ENCODE peak calls at places on chromosomes 6 and 20, in nine cellular contexts. F, G, W, N, H, M, L, Q and C are unnamed samples.

GRCh38 chr20:45300961-45301360 is 5.7 kb upstream of the RBPJL start:
- DNase-seq in H (no peak), M (peak; percentile 73), W (no peak), L (no peak), F (peak; percentile 19), N (no peak), Q (no peak), G (peak; percentile 71), C (no peak)

GRCh38 chr6:94735270-94735669 is 842.1 kb upstream of the MANEA start:
- DNase-seq in G (no peak), Q (no peak), L (no peak), W (no peak), N (no peak), F (no peak), M (no peak), H (no peak), C (no peak)

GRCh38 chr6:150452642-150453243 is 83.9 kb downstream of the IYD start:
- DNase-seq in N (no peak), G (no peak), M (no peak), H (peak; percentile 77), W (peak; percentile 67), Q (no peak), F (no peak), L (no peak), C (no peak)

GRCh38 chr6:90155114-90155513 is 141.5 kb downstream of the BACH2 start:
- DNase-seq in G (no peak), Q (no peak), W (no peak), F (peak; percentile 55), N (no peak), M (no peak), H (no peak), L (no peak), C (no peak)

GRCh38 chr6:128461517-128461916 is 58.9 kb downstream of the PTPRK start:
- DNase-seq in W (no peak), Q (no peak), H (no peak), G (no peak), L (no peak), M (no peak), N (no peak), F (no peak), C (no peak)

GRCh38 chr6:33208089-33208967 is at the start of gene RING1:
- DNase-seq in G (peak; percentile 72), L (no peak), M (peak; percentile 97), H (peak; percentile 91), N (peak; percentile 89), Q (peak; percentile 91), W (peak; percentile 84), F (peak; percentile 67), C (peak; percentile 94)

GRCh38 chr6:47788498-47788884 is 6.7 kb downstream of the OPN5 start:
- DNase-seq in N (no peak), W (no peak), L (no peak), F (no peak), M (no peak), Q (no peak), G (no peak), H (no peak), C (no peak)

GRCh38 chr6:163711615-163712568 is 297.4 kb downstream of the QKI start:
- DNase-seq in Q (peak; percentile 64), H (peak; percentile 81), G (peak; percentile 8), F (no peak), M (no peak), N (peak; percentile 66), W (peak; percentile 53), L (no peak), C (peak; percentile 88)

GRCh38 chr20:45405566-45406259 is 2.4 kb upstream of the DBNDD2 start:
- DNase-seq in W (no peak), M (peak; percentile 51), N (peak; percentile 43), G (no peak), F (no peak), Q (peak; percentile 66), H (peak; percentile 57), L (no peak), C (peak; percentile 81)

GRCh38 chr20:63315240-63315981 is 22.4 kb downstream of the COL20A1 start:
- DNase-seq in Q (no peak), G (no peak), N (no peak), H (no peak), M (no peak), F (no peak), L (no peak), W (no peak), C (no peak)

GRCh38 chr20:17936791-17937687 is 31.6 kb downstream of the SNX5 start:
- DNase-seq in F (peak; percentile 81), H (peak; percentile 60), G (no peak), Q (peak; percentile 60), N (peak; percentile 57), L (no peak), M (no peak), W (peak; percentile 32), C (peak; percentile 93)

GRCh38 chr6:111462770-111463391 is 20.1 kb downstream of the REV3L start:
- DNase-seq in W (no peak), G (no peak), F (peak; percentile 88), L (no peak), M (no peak), H (no peak), Q (no peak), N (no peak), C (no peak)

GRCh38 chr6:51001399-51001798 is 182.7 kb downstream of the TFAP2B start:
- DNase-seq in G (no peak), L (no peak), N (no peak), H (no peak), M (no peak), W (no peak), F (no peak), Q (no peak), C (no peak)

GRCh38 chr20:10714236-10714975 is 40.6 kb upstream of the JAG1 start:
- DNase-seq in H (no peak), F (no peak), L (no peak), Q (no peak), N (no peak), W (no peak), G (no peak), M (no peak), C (no peak)

GRCh38 chr6:2480267-2480966 is 235.0 kb upstream of the GMDS start:
- DNase-seq in W (no peak), H (peak; percentile 54), M (no peak), N (no peak), F (no peak), G (no peak), Q (no peak), L (no peak), C (no peak)

GRCh38 chr20:23644159-23644558 is 6.4 kb upstream of the CST3 start:
- DNase-seq in L (no peak), F (no peak), G (no peak), M (no peak), W (no peak), N (no peak), H (no peak), Q (no peak), C (no peak)

GRCh38 chr20:23647346-23647745 is 9.6 kb upstream of the CST3 start:
- DNase-seq in Q (no peak), L (no peak), N (no peak), W (no peak), G (no peak), H (no peak), F (peak; percentile 39), M (no peak), C (no peak)

GRCh38 chr20:23643665-23644064 is 5.9 kb upstream of the CST3 start:
- DNase-seq in M (no peak), H (no peak), L (no peak), Q (no peak), G (no peak), N (no peak), F (no peak), W (no peak), C (no peak)

GRCh38 chr20:23645575-23645974 is 7.8 kb upstream of the CST3 start:
- DNase-seq in L (no peak), Q (no peak), F (no peak), H (no peak), M (no peak), W (no peak), G (no peak), N (no peak), C (no peak)

GRCh38 chr20:23646106-23646958 is 8.6 kb upstream of the CST3 start:
- DNase-seq in H (no peak), M (no peak), F (no peak), W (no peak), N (no peak), Q (no peak), G (no peak), L (no peak), C (no peak)
- H3K27ac ChIP-seq in H (no peak overlapping the region), M (no peak overlapping the region), F (no peak overlapping the region), W (no peak overlapping the region), N (no peak overlapping the region), Q (no peak overlapping the region), G (no peak overlapping the region), L (no peak overlapping the region), C (no peak overlapping the region)

DNA sequence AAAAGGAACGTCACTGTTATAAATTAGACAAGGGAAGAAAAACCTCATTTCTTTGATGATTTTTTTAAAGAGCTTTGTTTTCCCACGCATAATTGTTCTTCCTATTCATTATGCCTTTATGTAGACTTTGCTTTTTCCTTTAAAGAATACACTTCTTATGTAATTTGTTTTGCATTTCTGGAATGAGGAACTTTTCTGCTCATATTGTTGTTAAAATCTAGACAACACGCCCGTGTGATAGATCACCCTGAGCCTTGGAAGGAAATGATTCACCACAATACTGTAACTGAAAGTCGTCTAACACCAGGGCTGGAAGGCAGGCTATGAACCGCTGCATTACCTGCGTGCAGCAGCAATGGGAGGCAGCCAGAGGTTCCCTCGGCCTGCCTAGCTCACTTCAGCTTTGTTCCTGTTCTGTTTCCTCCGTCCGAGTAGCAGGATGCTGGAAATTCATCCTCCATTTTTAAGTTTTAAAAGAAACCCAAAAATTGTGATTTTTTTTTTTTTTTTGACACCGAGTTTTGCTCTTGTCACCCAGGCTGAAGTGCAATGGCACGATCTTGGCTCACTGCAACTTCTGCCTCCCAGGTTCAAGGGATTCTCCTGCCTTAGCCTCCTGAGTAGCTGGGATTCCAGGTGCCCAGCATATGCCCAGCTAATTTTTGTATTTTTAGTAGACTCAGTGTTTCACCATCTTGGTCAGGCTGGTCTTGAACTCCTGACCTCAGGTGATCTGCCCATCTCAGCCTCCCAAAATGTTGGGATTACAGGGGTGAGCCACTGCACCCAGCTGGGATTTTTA is 49.6 kb upstream of the ZNF217 start:
- DNase-seq in N (no peak), Q (peak; percentile 74), H (peak; percentile 24), L (no peak), W (peak; percentile 67), G (peak; percentile 82), M (peak; percentile 37), F (peak; percentile 80), C (no peak)
- TF ChIP-seq POLR2A in N (no peak), Q (peak; percentile 61), H (no peak), L (peak; percentile 22), W (no peak), G (no peak), M (no peak), F (no peak), C (no peak)

DNA sequence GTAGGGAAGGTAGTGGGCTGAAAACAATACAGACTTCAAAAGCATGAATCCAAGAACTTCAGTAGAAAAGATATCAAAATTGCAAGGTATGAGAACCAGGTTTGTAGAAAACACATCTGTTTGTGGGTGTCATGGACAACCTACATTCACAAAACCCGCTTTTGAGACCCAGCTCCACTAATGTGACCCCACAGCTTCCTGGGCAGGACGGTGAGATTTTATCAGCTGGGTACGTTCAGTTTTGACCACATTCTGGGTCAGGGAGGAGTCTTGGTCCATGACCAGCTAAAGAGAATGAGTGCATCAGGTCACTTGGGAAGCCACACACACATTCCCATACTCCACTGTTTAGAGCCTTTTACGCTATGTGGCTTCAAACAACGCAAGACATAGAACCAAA is 77.1 kb downstream of the BCAS1 start:
- DNase-seq in H (no peak), Q (no peak), L (no peak), W (no peak), F (no peak), M (no peak), N (no peak), G (no peak), C (no peak)
- H3K27ac ChIP-seq in H (no peak overlapping the region), Q (no peak overlapping the region), L (no peak overlapping the region), W (no peak overlapping the region), F (no peak overlapping the region), M (no peak overlapping the region), N (no peak overlapping the region), G (no peak overlapping the region), C (no peak overlapping the region)

GRCh38 chr20:1466211-1467081 is at the start of gene NSFL1C:
- DNase-seq in Q (peak; percentile 97), N (peak; percentile 96), G (peak; percentile 96), H (peak; percentile 97), W (peak; percentile 95), M (peak; percentile 84), L (peak; percentile 60), F (peak; percentile 93), C (peak; percentile 96)
- TF ChIP-seq POLR2A in Q (peak; percentile 56), N (peak; percentile 30), G (peak; percentile 85), H (peak; percentile 65), W (peak; percentile 63), M (peak; percentile 80), L (peak; percentile 58), F (peak; percentile 85), C (peak; percentile 32)